ENCODE peak calls at places on chromosome 7, in nine cellular contexts. W, F, D, K, N, L, H, C and Z are unnamed samples.

GRCh38 chr7:135726389-135726788 is 1.6 kb downstream of the SLC13A4 start:
- DNase-seq in F (no peak), H (no peak), N (no peak), K (no peak), C (no peak), W (no peak), L (no peak), D (no peak), Z (no peak)

GRCh38 chr7:28618383-28618782 is 206.1 kb downstream of the CREB5 start:
- DNase-seq in D (no peak), C (no peak), K (no peak), W (no peak), H (no peak), N (no peak), L (no peak), F (no peak), Z (no peak)

GRCh38 chr7:95596183-95597135 is at the start of gene PDK4:
- DNase-seq in C (peak; percentile 97), F (peak; percentile 87), W (peak; percentile 92), N (peak; percentile 89), H (peak; percentile 36), L (peak; percentile 84), D (peak; percentile 80), K (peak; percentile 42), Z (no peak)

GRCh38 chr7:112994666-112995065 is 92.0 kb downstream of the GPR85 start:
- DNase-seq in N (no peak), W (peak; percentile 85), L (no peak), C (no peak), F (peak; percentile 84), K (peak; percentile 77), D (no peak), H (no peak), Z (no peak)

GRCh38 chr7:140674899-140675701 is 2.4 kb downstream of the ADCK2 start:
- DNase-seq in W (peak; percentile 74), D (peak; percentile 66), C (no peak), L (peak; percentile 68), F (peak; percentile 82), H (no peak), K (peak; percentile 30), N (no peak), Z (no peak)

GRCh38 chr7:107262857-107263256 is 94.1 kb downstream of the HBP1 start:
- DNase-seq in L (peak; percentile 3), H (no peak), C (no peak), K (no peak), F (no peak), W (no peak), D (no peak), N (no peak), Z (no peak)

GRCh38 chr7:141785711-141786552 is 4.1 kb upstream of the TAS2R5 start:
- DNase-seq in C (no peak), L (peak; percentile 60), K (peak; percentile 59), H (peak; percentile 36), D (peak; percentile 47), W (peak; percentile 62), N (peak; percentile 5), F (peak; percentile 64), Z (peak; percentile 5)

GRCh38 chr7:158109364-158110033 is 478.1 kb downstream of the PTPRN2 start:
- DNase-seq in W (peak; percentile 37), K (no peak), N (no peak), F (peak; percentile 16), L (no peak), C (no peak), D (no peak), H (no peak), Z (no peak)

GRCh38 chr7:45295222-45295621 is 137.6 kb downstream of the RAMP3 start:
- DNase-seq in H (no peak), N (no peak), L (no peak), W (no peak), K (no peak), D (peak; percentile 12), F (peak; percentile 4), C (no peak), Z (no peak)

GRCh38 chr7:33420311-33420710 is 290.9 kb downstream of the BBS9 start:
- DNase-seq in D (no peak), L (no peak), C (no peak), H (no peak), N (no peak), K (no peak), F (no peak), W (no peak), Z (no peak)

GRCh38 chr7:106459397-106460072 is 174.8 kb upstream of the NAMPT start:
- DNase-seq in C (no peak), L (no peak), N (no peak), H (no peak), F (no peak), D (no peak), W (no peak), K (no peak), Z (no peak)